ENCODE peak calls at places on chromosomes 13 and 19, in seven cellular contexts. K is mesendoderm, Y is H9, Z is H1, F is trophoblast cell, G is IMR-90, D is neuronal stem cell. P is an unnamed sample.

GRCh38 chr13:107563099-107563925 is 652.0 kb downstream of the LIG4 start:
- DNase-seq in G (no peak), F (no peak), K (peak; percentile 72), Y (no peak), D (peak; percentile 37), Z (no peak), P (no peak)

GRCh38 chr19:13100031-13100588 is 2.5 kb downstream of the LYL1 start:
- DNase-seq in Y (no peak), Z (no peak), F (no peak), G (no peak), D (no peak), K (no peak), P (no peak)

GRCh38 chr13:63435668-63436275 is 2020.1 kb upstream of the PCDH20 start:
- DNase-seq in F (peak; percentile 12), Y (no peak), G (peak; percentile 100), Z (no peak), D (no peak), K (peak; percentile 6), P (peak; percentile 96)

GRCh38 chr19:46201413-46202310 is 27.9 kb upstream of the IGFL1 start:
- DNase-seq in K (no peak), Y (no peak), G (no peak), F (peak; percentile 93), D (no peak), Z (no peak), P (no peak)

GRCh38 chr13:28229522-28229921 is 91.2 kb downstream of the PAN3 start:
- DNase-seq in K (no peak), D (no peak), F (no peak), G (no peak), Z (no peak), Y (no peak), P (no peak)

GRCh38 chr13:26228080-26228479 is 6.0 kb upstream of the RNF6 start:
- DNase-seq in G (no peak), K (no peak), F (no peak), D (no peak), Z (no peak), Y (no peak), P (no peak)

GRCh38 chr13:106117035-106117434 is 418.4 kb downstream of the EFNB2 start:
- DNase-seq in G (peak; percentile 77), Y (no peak), K (no peak), D (no peak), Z (no peak), F (peak; percentile 22), P (no peak)

GRCh38 chr13:89923052-89923451 is 1424.4 kb upstream of the MIR17HG start:
- DNase-seq in Z (no peak), D (no peak), G (no peak), K (no peak), Y (no peak), F (no peak), P (no peak)

GRCh38 chr13:85445534-85445933 is 353.7 kb downstream of the SLITRK6 start:
- DNase-seq in D (no peak), K (no peak), F (no peak), Z (no peak), Y (no peak), G (no peak), P (no peak)

GRCh38 chr19:45952691-45953505 is 20.8 kb downstream of the NOVA2 start:
- DNase-seq in G (peak; percentile 42), K (peak; percentile 94), Z (peak; percentile 81), Y (peak; percentile 96), D (peak; percentile 80), F (peak; percentile 77), P (peak; percentile 54)

GRCh38 chr13:78978381-78978998 is 319.5 kb upstream of the OBI1 start:
- DNase-seq in F (peak; percentile 85), Z (no peak), G (peak; percentile 61), Y (no peak), D (peak; percentile 54), K (peak; percentile 60), P (peak; percentile 61)

GRCh38 chr19:50693064-50693975 is 26.3 kb downstream of the SHANK1 start:
- DNase-seq in Y (no peak), D (no peak), F (no peak), Z (no peak), K (no peak), G (no peak), P (no peak)

GRCh38 chr19:13887039-13887438 is 10.1 kb downstream of the NANOS3 start:
- DNase-seq in K (no peak), F (no peak), G (no peak), Y (no peak), D (no peak), Z (no peak), P (no peak)

GRCh38 chr19:15464394-15465385 is at the start of gene RASAL3:
- DNase-seq in F (no peak), K (no peak), Y (peak; percentile 59), D (no peak), Z (no peak), G (no peak), P (no peak)

GRCh38 chr19:42079886-42080763 is 4.2 kb downstream of the ZNF574 start:
- DNase-seq in G (no peak), D (no peak), F (no peak), K (no peak), Y (no peak), Z (no peak), P (no peak)

GRCh38 chr13:111652676-111653075 is 332.2 kb downstream of the TEX29 start:
- DNase-seq in Y (peak; percentile 4), K (no peak), D (no peak), Z (no peak), F (no peak), G (no peak), P (no peak)

GRCh38 chr19:16447015-16447384 is 24.8 kb downstream of the EPS15L1 start:
- DNase-seq in Z (no peak), F (peak; percentile 97), Y (no peak), K (no peak), G (peak; percentile 91), D (no peak), P (peak; percentile 88)

GRCh38 chr13:30806784-30807183 is 71.4 kb downstream of the ALOX5AP start:
- DNase-seq in F (peak; percentile 4), Z (no peak), D (no peak), G (peak; percentile 88), Y (no peak), K (no peak), P (peak; percentile 84)

GRCh38 chr13:33794576-33794975 is 23.4 kb upstream of the RFC3 start:
- DNase-seq in D (no peak), Z (no peak), F (no peak), K (no peak), Y (no peak), G (no peak), P (no peak)

GRCh38 chr13:110130431-110130830 is 176.5 kb downstream of the COL4A1 start:
- DNase-seq in Y (no peak), D (no peak), K (no peak), Z (no peak), F (no peak), G (no peak), P (no peak)

GRCh38 chr13:76293346-76293745 is 592.9 kb downstream of the KCTD12 start:
- DNase-seq in K (no peak), Z (no peak), Y (no peak), G (peak; percentile 75), D (no peak), F (peak; percentile 90), P (peak; percentile 42)

GRCh38 chr13:61410669-61411297 is 4.9 kb downstream of the PCDH20 start:
- DNase-seq in Y (no peak), G (peak; percentile 8), D (no peak), F (peak; percentile 28), K (peak; percentile 16), Z (no peak), P (peak; percentile 8)

GRCh38 chr13:51590966-51591627 is 6.8 kb downstream of the WDFY2 start:
- DNase-seq in G (peak; percentile 90), Y (no peak), F (peak; percentile 95), Z (no peak), K (peak; percentile 78), D (no peak), P (peak; percentile 99)

GRCh38 chr19:6925801-6926751 is 38.7 kb downstream of the ADGRE1 start:
- DNase-seq in Z (no peak), F (peak; percentile 5), G (no peak), D (no peak), Y (no peak), K (no peak), P (no peak)

GRCh38 chr13:85700909-85701308 is 98.3 kb downstream of the SLITRK6 start:
- DNase-seq in K (no peak), Y (no peak), G (no peak), D (no peak), Z (no peak), F (no peak), P (no peak)

GRCh38 chr13:69903081-69903480 is 204.5 kb upstream of the ATXN8OS start:
- DNase-seq in Y (no peak), K (no peak), Z (no peak), F (no peak), G (no peak), D (no peak), P (no peak)

GRCh38 chr13:42116225-42116624 is 67.8 kb downstream of the DGKH start:
- DNase-seq in G (no peak), F (peak; percentile 82), Z (no peak), D (no peak), Y (no peak), K (no peak), P (no peak)

GRCh38 chr19:44890366-44891015 is 563 bp upstream of the TOMM40 start:
- DNase-seq in G (peak; percentile 100), K (peak; percentile 100), F (peak; percentile 100), Y (peak; percentile 100), D (peak; percentile 100), Z (peak; percentile 99), P (peak; percentile 100)

DNA sequence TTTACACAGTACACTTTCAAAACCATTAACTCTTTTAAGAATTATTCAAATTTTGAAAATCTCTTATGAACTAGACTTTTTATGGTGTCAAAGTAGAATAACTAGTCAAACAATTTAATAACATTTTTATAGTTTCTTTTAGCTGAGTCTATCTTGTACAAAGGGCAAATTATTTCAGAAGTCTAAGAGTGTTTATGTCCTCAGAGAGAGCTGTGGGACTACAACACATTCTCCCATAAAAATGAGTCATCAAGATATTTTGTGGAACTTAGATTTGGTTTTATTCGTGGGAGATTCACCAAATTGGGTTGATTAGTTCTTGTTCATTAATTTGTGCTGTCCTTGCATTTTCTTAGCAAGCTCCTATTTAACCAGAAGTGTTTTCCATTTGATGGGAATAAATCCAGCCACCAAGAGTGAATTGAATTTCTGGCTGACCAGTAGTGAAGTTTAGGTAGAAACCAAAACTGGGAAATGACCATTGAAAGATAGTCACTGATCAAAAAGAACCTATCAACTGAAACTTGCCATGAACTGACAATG is 291.0 kb downstream of the DLEU7 start:
- DNase-seq in Y (no peak), K (no peak), D (no peak), F (no peak), G (no peak), Z (no peak), P (no peak)
- H3K4ac ChIP-seq in Y (no peak overlapping the region), K (no peak overlapping the region), D (no peak overlapping the region), F (no peak overlapping the region), G (no peak overlapping the region), Z (no peak overlapping the region), P (no peak overlapping the region)

GRCh38 chr19:43318203-43318602 is 35.3 kb upstream of the CD177 start:
- DNase-seq in K (no peak), Y (no peak), G (no peak), D (no peak), F (no peak), Z (no peak), P (no peak)
- H2BK120ac ChIP-seq in K (no peak overlapping the region), Y (no peak overlapping the region), G (no peak overlapping the region), D (no peak overlapping the region), F (no peak overlapping the region), Z (no peak overlapping the region), P (no peak overlapping the region)

GRCh38 chr19:49520705-49521319 is 7.0 kb upstream of the RCN3 start:
- DNase-seq in Y (no peak), K (no peak), G (no peak), D (no peak), Z (no peak), F (no peak), P (no peak)
- H3K4ac ChIP-seq in Y (no peak overlapping the region), K (no peak overlapping the region), G (no peak overlapping the region), D (no peak overlapping the region), Z (no peak overlapping the region), F (no peak overlapping the region), P (no peak overlapping the region)

GRCh38 chr13:82506805-82507404 is 1375.4 kb downstream of the SLITRK1 start:
- DNase-seq in K (no peak), G (no peak), F (no peak), Z (no peak), Y (no peak), D (no peak), P (no peak)
- H2BK120ac ChIP-seq in K (no peak overlapping the region), G (no peak overlapping the region), F (no peak overlapping the region), Z (no peak overlapping the region), Y (no peak overlapping the region), D (no peak overlapping the region), P (no peak overlapping the region)

P was measured in mesenchymal stem cell.